ENCODE peak calls at places on chromosome 22, in six cellular contexts. X, H, F, D, I and J are unnamed samples.

GRCh38 chr22:40009231-40009769 is 14.5 kb downstream of the FAM83F start:
- DNase-seq in X (no peak), H (no peak), F (no peak), D (peak), I (no peak), J (peak)

GRCh38 chr22:38315801-38316339 is 1.4 kb downstream of the CSNK1E start:
- DNase-seq in X (no peak), H (no peak), F (no peak), D (no peak), I (no peak), J (no peak)

GRCh38 chr22:39997939-39998726 is 3.4 kb downstream of the FAM83F start:
- DNase-seq in X (no peak), H (no peak), F (no peak), D (peak), I (no peak), J (peak)

GRCh38 chr22:42432020-42432596 is at the start of gene NFAM1:
- DNase-seq in X (peak), H (no peak), F (peak), D (no peak), I (no peak), J (no peak)

GRCh38 chr22:20764053-20764720 is 9.7 kb upstream of the SERPIND1 start:
- DNase-seq in X (no peak), H (no peak), F (no peak), D (no peak), I (no peak), J (no peak)

GRCh38 chr22:30881361-30882180 is 87.0 kb downstream of the MORC2 start:
- DNase-seq in X (no peak), H (no peak), F (no peak), D (no peak), I (peak), J (no peak)

GRCh38 chr22:38487946-38488345 is 18.2 kb downstream of the DDX17 start:
- DNase-seq in X (no peak), H (no peak), F (no peak), D (no peak), I (no peak), J (no peak)

GRCh38 chr22:24947881-24948280 is 1.4 kb upstream of the LHFPL7 start:
- DNase-seq in X (no peak), H (no peak), F (peak), D (no peak), I (no peak), J (no peak)

GRCh38 chr22:17772963-17773605 is 1.2 kb downstream of the BID start:
- DNase-seq in X (peak), H (no peak), F (no peak), D (no peak), I (no peak), J (no peak)

GRCh38 chr22:26462051-26462450 is 21.5 kb downstream of the HPS4 start:
- DNase-seq in X (no peak), H (no peak), F (no peak), D (no peak), I (no peak), J (no peak)